ENCODE peak calls at places on chromosomes 12 and 14, in four cellular contexts. F is stomach; N is MM.1S; Q is effector memory CD4-positive, alpha-beta T cell. J is an unnamed sample. For H3K9me3, the result is how much of the 10 kb centered on the place peaks cover.

GRCh38 chr12:111991946-111992345 is 21.0 kb downstream of the TMEM116 start:
- DNase-seq in N (no peak), F (no peak), Q (no peak), J (no peak)

GRCh38 chr12:11067514-11067913 is 5.4 kb upstream of the TAS2R46 start:
- DNase-seq in N (no peak), F (no peak), Q (no peak), J (no peak)

GRCh38 chr12:116015525-116015924 is 262.0 kb downstream of the MED13L start:
- DNase-seq in F (no peak), Q (no peak), N (peak), J (no peak)

GRCh38 chr12:68406134-68406576 is 74.0 kb upstream of the MDM1 start:
- DNase-seq in N (no peak), F (peak), Q (no peak), J (peak)

GRCh38 chr12:92440072-92440471 is 262.7 kb upstream of the PLEKHG7 start:
- DNase-seq in Q (no peak), F (no peak), N (no peak), J (no peak)

GRCh38 chr12:99981639-99982190 is 3.0 kb downstream of the ANKS1B start:
- DNase-seq in F (no peak), N (no peak), Q (no peak), J (no peak)

GRCh38 chr12:100827901-100828520 is 33.4 kb downstream of the ANO4 start:
- DNase-seq in N (peak), F (no peak), Q (no peak), J (no peak)

GRCh38 chr12:62977419-62977818 is 42.5 kb upstream of the PPM1H start:
- DNase-seq in F (peak), Q (no peak), N (no peak), J (no peak)

GRCh38 chr14:60651936-60652673 is 2.8 kb upstream of the SIX1 start:
- DNase-seq in Q (no peak), N (no peak), F (no peak), J (no peak)

GRCh38 chr12:76201758-76202157 is 117.3 kb upstream of the NAP1L1 start:
- DNase-seq in Q (no peak), N (no peak), F (no peak), J (no peak)

GRCh38 chr12:39309516-39309915 is 133.4 kb downstream of the KIF21A start:
- DNase-seq in N (no peak), Q (no peak), F (no peak), J (no peak)

GRCh38 chr14:22106700-22107697 is 433.4 kb upstream of the OR4E1 start:
- DNase-seq in N (no peak), Q (no peak), F (no peak), J (no peak)

GRCh38 chr12:111803038-111803626 is 36.4 kb downstream of the ALDH2 start:
- DNase-seq in F (no peak), N (no peak), Q (no peak), J (peak)

GRCh38 chr12:13192719-13193118 is 3.8 kb upstream of the EMP1 start:
- DNase-seq in Q (no peak), F (no peak), N (no peak), J (no peak)

GRCh38 chr14:100654814-100655795 is 67.9 kb upstream of the BEGAIN start:
- DNase-seq in N (peak), F (peak), Q (no peak), J (peak)

GRCh38 chr14:71652368-71652767 is 279.9 kb upstream of the RGS6 start:
- DNase-seq in N (no peak), Q (no peak), F (no peak), J (no peak)

GRCh38 chr14:35822501-35822900 is 3.6 kb upstream of the BRMS1L start:
- DNase-seq in Q (no peak), N (no peak), F (no peak), J (no peak)

GRCh38 chr12:104999347-104999685 is 13.2 kb downstream of the NOPCHAP1 start:
- DNase-seq in F (no peak), Q (no peak), N (no peak), J (no peak)

GRCh38 chr12:90112668-90113067 is 404.0 kb upstream of the ATP2B1 start:
- DNase-seq in F (no peak), Q (no peak), N (no peak), J (no peak)

GRCh38 chr12:37546206-37546605 is 770.4 kb upstream of the ALG10B start:
- DNase-seq in F (no peak), Q (no peak), N (no peak), J (no peak)

GRCh38 chr14:91244501-91244901 is at the start of gene GPR68:
- DNase-seq in Q (no peak), F (peak), N (no peak), J (no peak)

GRCh38 chr14:65860956-65861631 is 448.6 kb downstream of the FUT8 start:
- DNase-seq in N (no peak), F (no peak), Q (no peak), J (no peak)

GRCh38 chr12:14664434-14665023 is 31.9 kb downstream of the GUCY2C start:
- DNase-seq in N (peak), Q (no peak), F (peak), J (no peak)

DNA sequence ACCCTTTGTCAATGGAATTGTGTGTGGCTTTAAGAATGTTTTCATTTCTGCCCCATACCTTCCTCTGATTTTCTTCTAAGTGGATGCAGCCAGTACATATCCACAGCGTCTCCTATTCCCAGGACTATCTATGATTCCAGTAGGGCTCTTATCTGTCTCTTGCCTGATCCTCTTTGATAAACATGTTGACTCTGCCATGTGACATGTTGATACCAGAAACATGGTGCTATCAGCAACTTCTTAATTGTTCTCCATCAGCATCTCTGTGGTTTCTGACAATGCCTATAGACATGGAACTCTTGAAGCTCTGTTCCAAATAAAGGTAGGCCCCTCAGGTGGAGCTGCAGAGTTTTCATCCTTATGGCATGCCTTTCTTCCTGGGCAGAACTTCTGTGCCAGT is 11.6 kb upstream of the OR4L1 start:
- DNase-seq in F (no peak), Q (no peak), N (no peak), J (no peak)
- H3K9me3 ChIP-seq in F (under half), Q (under half), N (under half), J (under half)

GRCh38 chr12:127619869-127620769 is 646.9 kb upstream of the TMEM132C start:
- DNase-seq in F (no peak), N (no peak), Q (no peak), J (no peak)
- H3K9me3 ChIP-seq in F (under half), N (under half), Q (under half), J (under half)

GRCh38 chr12:133046698-133047097 is 9.4 kb downstream of the ZNF84 start:
- DNase-seq in Q (no peak), N (no peak), F (no peak), J (no peak)
- H3K9me3 ChIP-seq in Q (half or more), N (under half), F (half or more), J (half or more)

GRCh38 chr14:76015191-76015590 is 29.6 kb downstream of the IFT43 start:
- DNase-seq in N (no peak), Q (no peak), F (no peak), J (no peak)
- H3K9me3 ChIP-seq in N (under half), Q (under half), F (under half), J (under half)

DNA sequence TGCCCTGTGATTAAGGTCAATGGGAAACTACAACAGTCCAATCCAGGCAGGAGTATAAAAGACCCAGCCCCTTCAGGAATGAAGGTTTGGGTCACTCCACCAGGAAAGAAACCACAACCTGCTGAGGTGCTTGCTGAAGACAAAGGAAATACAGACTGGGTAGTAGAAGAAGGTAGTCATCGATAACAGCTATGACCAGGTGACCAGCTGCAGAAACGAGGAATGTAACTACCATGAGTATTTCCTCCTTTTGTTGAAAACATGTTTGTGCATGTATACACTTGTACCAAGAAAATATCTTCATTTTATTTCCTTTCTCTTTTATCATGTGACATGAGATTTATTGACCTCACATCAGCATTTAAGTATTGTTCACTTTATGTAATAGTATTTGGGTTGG is 409.1 kb downstream of the FOXG1 start:
- DNase-seq in Q (no peak), N (no peak), F (no peak), J (no peak)
- H3K9me3 ChIP-seq in Q (under half), N (under half), F (under half), J (under half)

GRCh38 chr12:2298556-2299195 is 245.9 kb downstream of the CACNA1C start:
- DNase-seq in Q (no peak), F (no peak), N (no peak), J (no peak)
- H3K9me3 ChIP-seq in Q (under half), F (under half), N (under half), J (under half)

DNA sequence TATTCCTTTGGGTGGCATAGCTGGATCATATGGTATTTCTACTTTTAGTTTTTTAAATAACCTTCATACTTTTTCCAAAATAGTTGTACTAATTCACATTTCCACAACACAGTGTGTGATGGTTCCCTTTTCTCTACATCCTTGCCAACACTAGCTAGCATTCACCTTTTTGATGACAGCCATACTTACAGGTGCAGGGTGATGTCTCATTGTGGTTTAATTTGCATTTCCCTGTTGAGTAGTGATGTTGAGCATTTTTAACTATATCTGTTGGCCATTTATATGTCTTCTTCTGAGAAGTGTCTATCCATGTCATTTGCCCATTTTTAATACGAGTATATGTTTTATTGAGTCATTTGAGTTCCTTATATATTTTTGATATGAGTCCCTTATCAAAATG is 96.1 kb downstream of the TSHR start:
- DNase-seq in N (no peak), Q (no peak), F (no peak), J (no peak)
- H3K9me3 ChIP-seq in N (under half), Q (under half), F (under half), J (under half)

DNA sequence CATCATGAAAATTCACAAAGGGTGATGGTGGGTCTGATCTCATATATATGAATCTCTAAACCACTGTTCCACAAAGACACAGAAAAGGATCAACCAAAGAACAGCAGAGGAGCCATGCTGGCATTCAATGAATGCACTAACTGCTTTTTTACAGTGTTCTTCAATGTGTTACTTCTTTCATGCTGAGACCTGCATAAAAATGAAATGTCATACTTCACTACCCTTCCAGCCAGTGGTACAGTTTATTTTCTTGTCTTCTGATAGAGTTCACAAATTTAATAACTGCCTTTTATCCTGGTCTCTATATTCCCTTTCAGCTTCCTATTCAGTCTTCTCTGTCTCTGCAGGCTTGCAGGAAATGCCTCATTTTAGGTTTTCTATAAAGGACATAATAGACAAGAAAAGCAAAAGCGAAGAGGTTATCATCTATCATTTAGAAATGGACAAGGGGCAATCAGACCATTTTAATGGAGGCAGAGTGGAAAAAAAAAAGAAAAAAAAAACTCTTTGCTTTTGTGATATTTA is 836.7 kb upstream of the FOXG1 start:
- DNase-seq in N (no peak), F (no peak), Q (no peak), J (no peak)
- H3K9me3 ChIP-seq in N (under half), F (under half), Q (under half), J (under half)

GRCh38 chr12:34604227-34604626 is 581.9 kb downstream of the ALG10 start:
- DNase-seq in Q (no peak), F (no peak), N (no peak), J (peak)
- H3K9me3 ChIP-seq in Q (under half), F (half or more), N (under half), J (under half)

GRCh38 chr12:34286483-34286882 is 264.2 kb downstream of the ALG10 start:
- DNase-seq in Q (no peak), F (peak), N (no peak), J (no peak)
- H3K9me3 ChIP-seq in Q (under half), F (half or more), N (under half), J (under half)